ENCODE peak calls at places on chromosomes 1 and 21, in nine cellular contexts. One of them, this sample, is unnamed.

GRCh38 chr1:97033949-97034348 is 312.4 kb downstream of the PTBP2 start:
- DNase-seq in activated CD4-positive, alpha-beta memory T cell treated with anti-CD3 and anti-CD28 coated beads, Interleukin-2, amount 10 ng/mL, durations not matched to agents 7 days and 5 days: no peak
- DNase-seq in AG09319: no peak
- DNase-seq in HAP-1: no peak
- DNase-seq in hippocampal formation: no peak
- DNase-seq in foreskin fibroblast: no peak
- DNase-seq in stimulated activated CD4-positive, alpha-beta T cell treated with anti-CD3 and anti-CD28 coated beads, Interleukin-4, amount 100 ng/mL, for 24 hours: no peak
- DNase-seq in cerebellum: no peak
- DNase-seq in stomach: no peak
- DNase-seq in this sample: no peak

GRCh38 chr1:17768651-17769241 is 13.6 kb downstream of the ACTL8 start:
- DNase-seq in activated CD4-positive, alpha-beta memory T cell treated with anti-CD3 and anti-CD28 coated beads, Interleukin-2, amount 10 ng/mL, durations not matched to agents 7 days and 5 days: no peak
- DNase-seq in AG09319: peak
- DNase-seq in HAP-1: no peak
- DNase-seq in hippocampal formation: no peak
- DNase-seq in foreskin fibroblast: peak
- DNase-seq in stimulated activated CD4-positive, alpha-beta T cell treated with anti-CD3 and anti-CD28 coated beads, Interleukin-4, amount 100 ng/mL, for 24 hours: no peak
- DNase-seq in cerebellum: no peak
- DNase-seq in stomach: no peak
- DNase-seq in this sample: peak

GRCh38 chr1:217660353-217661062 is 29.4 kb downstream of the SPATA17 start:
- DNase-seq in activated CD4-positive, alpha-beta memory T cell treated with anti-CD3 and anti-CD28 coated beads, Interleukin-2, amount 10 ng/mL, durations not matched to agents 7 days and 5 days: no peak
- DNase-seq in AG09319: peak
- DNase-seq in HAP-1: no peak
- DNase-seq in hippocampal formation: peak
- DNase-seq in foreskin fibroblast: peak
- DNase-seq in stimulated activated CD4-positive, alpha-beta T cell treated with anti-CD3 and anti-CD28 coated beads, Interleukin-4, amount 100 ng/mL, for 24 hours: no peak
- DNase-seq in cerebellum: peak
- DNase-seq in stomach: no peak
- DNase-seq in this sample: peak

GRCh38 chr1:19682257-19682656 is 17.6 kb downstream of the HTR6 start:
- DNase-seq in activated CD4-positive, alpha-beta memory T cell treated with anti-CD3 and anti-CD28 coated beads, Interleukin-2, amount 10 ng/mL, durations not matched to agents 7 days and 5 days: no peak
- DNase-seq in AG09319: peak
- DNase-seq in HAP-1: no peak
- DNase-seq in hippocampal formation: no peak
- DNase-seq in foreskin fibroblast: peak
- DNase-seq in stimulated activated CD4-positive, alpha-beta T cell treated with anti-CD3 and anti-CD28 coated beads, Interleukin-4, amount 100 ng/mL, for 24 hours: no peak
- DNase-seq in cerebellum: no peak
- DNase-seq in stomach: no peak
- DNase-seq in this sample: peak

GRCh38 chr21:39373634-39374033 is 24.7 kb upstream of the HMGN1 start:
- DNase-seq in activated CD4-positive, alpha-beta memory T cell treated with anti-CD3 and anti-CD28 coated beads, Interleukin-2, amount 10 ng/mL, durations not matched to agents 7 days and 5 days: peak
- DNase-seq in AG09319: no peak
- DNase-seq in HAP-1: peak
- DNase-seq in hippocampal formation: peak
- DNase-seq in foreskin fibroblast: peak
- DNase-seq in stimulated activated CD4-positive, alpha-beta T cell treated with anti-CD3 and anti-CD28 coated beads, Interleukin-4, amount 100 ng/mL, for 24 hours: no peak
- DNase-seq in cerebellum: no peak
- DNase-seq in stomach: no peak
- DNase-seq in this sample: peak

GRCh38 chr21:15837603-15838002 is 107.8 kb downstream of the USP25 start:
- DNase-seq in activated CD4-positive, alpha-beta memory T cell treated with anti-CD3 and anti-CD28 coated beads, Interleukin-2, amount 10 ng/mL, durations not matched to agents 7 days and 5 days: no peak
- DNase-seq in AG09319: no peak
- DNase-seq in HAP-1: no peak
- DNase-seq in hippocampal formation: no peak
- DNase-seq in foreskin fibroblast: peak
- DNase-seq in stimulated activated CD4-positive, alpha-beta T cell treated with anti-CD3 and anti-CD28 coated beads, Interleukin-4, amount 100 ng/mL, for 24 hours: no peak
- DNase-seq in cerebellum: no peak
- DNase-seq in stomach: no peak
- DNase-seq in this sample: peak

GRCh38 chr1:11211925-11212587 is 22.9 kb downstream of the ANGPTL7 start:
- DNase-seq in activated CD4-positive, alpha-beta memory T cell treated with anti-CD3 and anti-CD28 coated beads, Interleukin-2, amount 10 ng/mL, durations not matched to agents 7 days and 5 days: no peak
- DNase-seq in AG09319: no peak
- DNase-seq in HAP-1: no peak
- DNase-seq in hippocampal formation: peak
- DNase-seq in foreskin fibroblast: no peak
- DNase-seq in stimulated activated CD4-positive, alpha-beta T cell treated with anti-CD3 and anti-CD28 coated beads, Interleukin-4, amount 100 ng/mL, for 24 hours: no peak
- DNase-seq in cerebellum: no peak
- DNase-seq in stomach: no peak
- DNase-seq in this sample: no peak

GRCh38 chr1:179115181-179115580 is 33.3 kb downstream of the TOR3A start:
- DNase-seq in activated CD4-positive, alpha-beta memory T cell treated with anti-CD3 and anti-CD28 coated beads, Interleukin-2, amount 10 ng/mL, durations not matched to agents 7 days and 5 days: no peak
- DNase-seq in AG09319: no peak
- DNase-seq in HAP-1: no peak
- DNase-seq in hippocampal formation: no peak
- DNase-seq in foreskin fibroblast: no peak
- DNase-seq in stimulated activated CD4-positive, alpha-beta T cell treated with anti-CD3 and anti-CD28 coated beads, Interleukin-4, amount 100 ng/mL, for 24 hours: no peak
- DNase-seq in cerebellum: no peak
- DNase-seq in stomach: no peak
- DNase-seq in this sample: no peak

GRCh38 chr1:162007485-162007884 is 16.2 kb downstream of the OLFML2B start:
- DNase-seq in activated CD4-positive, alpha-beta memory T cell treated with anti-CD3 and anti-CD28 coated beads, Interleukin-2, amount 10 ng/mL, durations not matched to agents 7 days and 5 days: no peak
- DNase-seq in AG09319: no peak
- DNase-seq in HAP-1: no peak
- DNase-seq in hippocampal formation: no peak
- DNase-seq in foreskin fibroblast: no peak
- DNase-seq in stimulated activated CD4-positive, alpha-beta T cell treated with anti-CD3 and anti-CD28 coated beads, Interleukin-4, amount 100 ng/mL, for 24 hours: no peak
- DNase-seq in cerebellum: no peak
- DNase-seq in stomach: no peak
- DNase-seq in this sample: no peak

GRCh38 chr1:84365225-84366221 is 32.8 kb upstream of the DNASE2B start:
- DNase-seq in activated CD4-positive, alpha-beta memory T cell treated with anti-CD3 and anti-CD28 coated beads, Interleukin-2, amount 10 ng/mL, durations not matched to agents 7 days and 5 days: no peak
- DNase-seq in AG09319: peak
- DNase-seq in HAP-1: no peak
- DNase-seq in hippocampal formation: no peak
- DNase-seq in foreskin fibroblast: peak
- DNase-seq in stimulated activated CD4-positive, alpha-beta T cell treated with anti-CD3 and anti-CD28 coated beads, Interleukin-4, amount 100 ng/mL, for 24 hours: peak
- DNase-seq in cerebellum: no peak
- DNase-seq in stomach: no peak
- DNase-seq in this sample: peak

GRCh38 chr1:160084771-160085321 is 3.5 kb downstream of the KCNJ9 start:
- DNase-seq in activated CD4-positive, alpha-beta memory T cell treated with anti-CD3 and anti-CD28 coated beads, Interleukin-2, amount 10 ng/mL, durations not matched to agents 7 days and 5 days: no peak
- DNase-seq in AG09319: no peak
- DNase-seq in HAP-1: no peak
- DNase-seq in hippocampal formation: no peak
- DNase-seq in foreskin fibroblast: no peak
- DNase-seq in stimulated activated CD4-positive, alpha-beta T cell treated with anti-CD3 and anti-CD28 coated beads, Interleukin-4, amount 100 ng/mL, for 24 hours: no peak
- DNase-seq in cerebellum: no peak
- DNase-seq in stomach: no peak
- DNase-seq in this sample: no peak

GRCh38 chr1:169538998-169539871 is 47.0 kb downstream of the F5 start:
- DNase-seq in activated CD4-positive, alpha-beta memory T cell treated with anti-CD3 and anti-CD28 coated beads, Interleukin-2, amount 10 ng/mL, durations not matched to agents 7 days and 5 days: no peak
- DNase-seq in AG09319: no peak
- DNase-seq in HAP-1: no peak
- DNase-seq in hippocampal formation: no peak
- DNase-seq in foreskin fibroblast: peak
- DNase-seq in stimulated activated CD4-positive, alpha-beta T cell treated with anti-CD3 and anti-CD28 coated beads, Interleukin-4, amount 100 ng/mL, for 24 hours: no peak
- DNase-seq in cerebellum: no peak
- DNase-seq in stomach: no peak
- DNase-seq in this sample: peak

This sample was measured in HFFc6.